ENCODE peak calls at places on chromosomes 12 and 14, in six cellular contexts. V, F, S, O, G and B are unnamed samples.

GRCh38 chr14:74891870-74892269 is 10.2 kb downstream of the DLST start:
- DNase-seq in G (no peak), F (no peak), O (no peak), S (no peak), V (peak; percentile 49), B (no peak)

GRCh38 chr14:93733646-93734045 is 54.6 kb downstream of the PRIMA1 start:
- DNase-seq in F (no peak), S (no peak), G (no peak), V (no peak), O (no peak), B (no peak)

GRCh38 chr14:61462566-61463195 is 141.3 kb downstream of the PRKCH start:
- DNase-seq in V (peak; percentile 83), S (peak; percentile 74), F (no peak), O (peak; percentile 45), G (no peak), B (no peak)

GRCh38 chr14:70359076-70359424 is 433 bp downstream of the COX16 start:
- DNase-seq in S (no peak), F (no peak), O (no peak), G (peak; percentile 26), V (no peak), B (no peak)

GRCh38 chr14:59208224-59208814 is 19.9 kb downstream of the DAAM1 start:
- DNase-seq in O (no peak), F (no peak), V (peak; percentile 69), G (peak; percentile 47), S (peak; percentile 66), B (no peak)

GRCh38 chr12:12221560-12221959 is 45.3 kb downstream of the LRP6 start:
- DNase-seq in S (no peak), V (no peak), O (no peak), F (no peak), G (no peak), B (no peak)

GRCh38 chr12:68454855-68455254 is 122.7 kb upstream of the MDM1 start:
- DNase-seq in F (no peak), S (no peak), G (no peak), O (no peak), V (no peak), B (no peak)

GRCh38 chr12:2689393-2689792 is 105.4 kb upstream of the FKBP4 start:
- DNase-seq in F (peak; percentile 26), G (no peak), O (no peak), S (no peak), V (no peak), B (no peak)

GRCh38 chr12:128930591-128930990 is 77.3 kb downstream of the GLT1D1 start:
- DNase-seq in V (no peak), F (no peak), O (no peak), S (no peak), G (no peak), B (no peak)

GRCh38 chr12:18415227-18415626 is 153.9 kb downstream of the PIK3C2G start:
- DNase-seq in S (no peak), G (no peak), V (no peak), F (no peak), O (no peak), B (no peak)

GRCh38 chr14:61326847-61327246 is 5.5 kb downstream of the PRKCH start:
- DNase-seq in V (no peak), O (no peak), F (peak; percentile 58), S (no peak), G (no peak), B (no peak)

GRCh38 chr14:23457587-23458445 is 11.7 kb upstream of the NGDN start:
- DNase-seq in F (no peak), G (no peak), O (no peak), V (no peak), S (no peak), B (no peak)

GRCh38 chr12:24113701-24114100 is 164.2 kb upstream of the SOX5 start:
- DNase-seq in F (no peak), G (no peak), O (no peak), V (peak; percentile 12), S (peak; percentile 26), B (no peak)

GRCh38 chr12:12788675-12789368 is 3.4 kb downstream of the APOLD1 start:
- DNase-seq in S (peak; percentile 76), G (peak; percentile 93), V (peak; percentile 82), O (peak; percentile 56), F (peak; percentile 68), B (peak; percentile 54)

GRCh38 chr12:24728366-24728765 is 220.5 kb downstream of the BCAT1 start:
- DNase-seq in G (peak; percentile 36), S (peak; percentile 53), F (no peak), V (peak; percentile 55), O (no peak), B (no peak)

GRCh38 chr12:47878918-47879481 is 25.8 kb downstream of the VDR start:
- DNase-seq in O (no peak), S (no peak), F (no peak), V (no peak), G (no peak), B (no peak)
- H4K91ac ChIP-seq in O (no peak overlapping the region), S (no peak overlapping the region), F (no peak overlapping the region), V (peak overlapping the region; percentile 2), G (no peak overlapping the region), B (no peak overlapping the region)

DNA sequence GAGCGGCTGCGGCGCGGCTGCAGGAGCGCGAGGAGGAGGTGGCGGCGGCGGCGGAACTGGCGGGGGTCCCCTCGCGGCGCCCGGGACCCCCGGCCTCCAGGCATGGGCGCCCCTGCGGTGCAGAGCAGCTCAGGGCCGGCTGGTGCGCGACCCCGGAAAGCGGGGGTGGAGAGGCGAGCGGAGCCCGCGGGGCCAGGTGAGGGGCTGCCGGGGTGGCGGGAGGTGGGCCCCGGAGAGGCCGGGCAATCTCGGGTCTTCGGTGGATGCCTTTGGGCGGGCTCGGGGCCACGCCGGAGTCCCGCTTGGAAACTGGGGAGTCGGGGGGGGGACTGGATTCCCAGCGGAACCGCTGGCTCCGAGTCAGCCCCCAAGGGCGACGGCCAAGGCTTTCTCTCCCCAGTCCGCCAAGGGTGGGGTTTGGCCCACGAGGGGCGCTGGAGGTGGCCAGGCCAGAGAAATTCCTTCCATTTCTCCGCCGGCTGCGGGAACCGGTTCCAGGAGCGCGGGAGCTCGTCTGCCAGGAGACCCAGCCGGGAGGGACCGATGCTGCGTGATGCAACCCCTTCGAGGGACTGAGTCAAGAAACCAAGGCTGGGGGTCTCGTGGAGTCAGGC is 13.9 kb upstream of the NR4A1 start:
- DNase-seq in V (peak; percentile 46), S (peak; percentile 74), F (peak; percentile 61), G (peak; percentile 86), O (peak; percentile 75), B (no peak)
- H4K8ac ChIP-seq in V (no peak overlapping the region), S (no peak overlapping the region), F (no peak overlapping the region), G (peak overlapping the region; percentile 70), O (peak overlapping the region; percentile 88), B (no peak overlapping the region)

GRCh38 chr14:53054457-53054856 is 98.7 kb downstream of the DDHD1 start:
- DNase-seq in V (peak; percentile 67), O (no peak), S (no peak), G (no peak), F (no peak), B (no peak)
- H4K91ac ChIP-seq in V (peak overlapping the region; percentile 64), O (no peak overlapping the region), S (no peak overlapping the region), G (no peak overlapping the region), F (no peak overlapping the region), B (no peak overlapping the region)

GRCh38 chr14:83309833-83310232 is 1776.2 kb upstream of the SEL1L start:
- DNase-seq in G (no peak), F (no peak), V (no peak), O (no peak), S (peak; percentile 7), B (no peak)
- H4K8ac ChIP-seq in G (no peak overlapping the region), F (no peak overlapping the region), V (no peak overlapping the region), O (no peak overlapping the region), S (no peak overlapping the region), B (no peak overlapping the region)

DNA sequence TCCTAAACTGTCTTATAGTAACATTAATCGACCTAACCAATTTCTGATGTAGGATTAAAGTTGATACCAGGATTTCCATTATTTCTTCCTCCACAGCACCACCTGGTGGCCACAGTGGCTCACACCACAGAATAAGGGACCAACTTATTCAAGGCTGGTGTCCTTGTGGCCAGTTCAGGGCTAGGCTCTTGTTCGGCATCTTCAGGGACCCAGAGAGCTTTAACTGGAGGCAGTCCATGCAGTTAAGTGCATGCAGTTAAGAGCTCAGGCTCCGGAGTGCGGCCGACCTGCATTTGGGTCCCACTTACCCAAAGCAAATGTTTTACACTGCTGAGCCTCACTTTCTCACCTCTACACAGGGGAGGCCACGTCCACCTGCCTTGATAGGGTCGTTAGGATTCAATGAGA is 42.0 kb upstream of the GPR68 start:
- DNase-seq in G (peak; percentile 93), S (peak; percentile 76), V (peak; percentile 62), F (peak; percentile 85), O (peak; percentile 89), B (peak; percentile 80)
- H4K91ac ChIP-seq in G (no peak overlapping the region), S (no peak overlapping the region), V (no peak overlapping the region), F (no peak overlapping the region), O (no peak overlapping the region), B (no peak overlapping the region)

GRCh38 chr12:132145334-132145733 is 1.1 kb downstream of the NOC4L start:
- DNase-seq in G (no peak), O (no peak), S (no peak), V (no peak), F (no peak), B (no peak)
- H4K8ac ChIP-seq in G (peak overlapping the region; percentile 32), O (no peak overlapping the region), S (peak overlapping the region; percentile 19), V (no peak overlapping the region), F (no peak overlapping the region), B (no peak overlapping the region)

DNA sequence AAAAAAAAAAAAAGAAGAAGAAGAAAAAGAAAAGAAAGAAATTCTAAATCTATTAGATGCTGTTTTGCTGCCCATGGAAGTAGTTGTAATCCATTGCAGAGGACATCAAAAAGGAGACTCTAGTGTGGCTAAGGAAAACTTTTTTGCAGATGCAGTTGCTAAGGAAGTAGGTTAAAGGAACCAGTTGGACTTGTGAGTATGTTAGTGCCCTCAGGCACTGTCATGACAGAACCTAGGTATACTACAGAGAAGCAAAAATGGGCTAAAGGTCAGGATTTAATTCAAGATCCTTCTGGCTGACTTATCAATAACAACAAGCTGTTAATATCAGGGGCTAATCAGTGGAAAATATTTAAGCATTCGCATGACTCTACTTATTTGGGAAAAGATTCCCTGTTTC is 1571.6 kb upstream of the FLRT2 start:
- DNase-seq in O (no peak), S (no peak), V (no peak), G (peak; percentile 3), F (no peak), B (no peak)
- H4K91ac ChIP-seq in O (no peak overlapping the region), S (no peak overlapping the region), V (no peak overlapping the region), G (no peak overlapping the region), F (no peak overlapping the region), B (no peak overlapping the region)